ENCODE peak calls at places on chromosomes 16 and 17, in nine cellular contexts. P is pancreas, X is endodermal cell, Q is astrocyte of the spinal cord, A is AG04450, N is fibroblast of villous mesenchyme, M is tibial artery, E is testis, T is neural progenitor cell. O is an unnamed sample.

GRCh38 chr16:11572301-11572995 is 14.3 kb downstream of the LITAF start:
- DNase-seq in T (no peak), P (no peak), Q (no peak), A (no peak), M (no peak), X (peak), N (no peak), E (no peak), O (no peak)

GRCh38 chr17:5861246-5861645 is 208.9 kb upstream of the WSCD1 start:
- DNase-seq in T (no peak), M (no peak), Q (no peak), E (no peak), A (no peak), X (no peak), P (no peak), N (no peak), O (no peak)

GRCh38 chr17:4156750-4157381 is 13.9 kb downstream of the CYB5D2 start:
- DNase-seq in A (no peak), M (no peak), P (no peak), T (peak), E (no peak), Q (no peak), N (no peak), X (peak), O (no peak)

GRCh38 chr17:36935681-36936454 is 1.4 kb upstream of the LHX1 start:
- DNase-seq in A (no peak), M (no peak), X (peak), Q (no peak), T (peak), N (no peak), P (no peak), E (no peak), O (no peak)

GRCh38 chr17:4892499-4893221 is 6.7 kb upstream of the C17orf107 start:
- DNase-seq in Q (no peak), X (peak), T (no peak), P (peak), E (no peak), M (no peak), A (no peak), N (no peak), O (no peak)

GRCh38 chr17:39462644-39463375 is 1.5 kb downstream of the CDK12 start:
- DNase-seq in E (peak), A (no peak), T (peak), X (peak), M (no peak), P (peak), Q (no peak), N (peak), O (no peak)

GRCh38 chr17:31696184-31696602 is 162.9 kb downstream of the COPRS start:
- DNase-seq in P (peak), M (peak), E (peak), X (peak), A (peak), T (peak), N (peak), Q (peak), O (no peak)

GRCh38 chr16:8812162-8812843 is 14.7 kb downstream of the PMM2 start:
- DNase-seq in A (no peak), M (no peak), N (no peak), Q (no peak), T (no peak), X (no peak), P (no peak), E (no peak), O (no peak)

GRCh38 chr17:77963441-77963840 is 4.9 kb downstream of the TNRC6C start:
- DNase-seq in T (peak), Q (peak), X (no peak), E (peak), M (no peak), A (peak), N (peak), P (no peak), O (peak)

GRCh38 chr17:82832881-82833475 is 6.8 kb downstream of the ZNF750 start:
- DNase-seq in E (no peak), X (no peak), N (no peak), M (peak), P (no peak), T (no peak), A (no peak), Q (no peak), O (no peak)

GRCh38 chr16:72467157-72467759 is 295.3 kb upstream of the PMFBP1 start:
- DNase-seq in E (peak), A (peak), X (peak), T (peak), Q (peak), N (peak), M (no peak), P (no peak), O (peak)

GRCh38 chr16:10256855-10257641 is 74.8 kb upstream of the GRIN2A start:
- DNase-seq in Q (peak), A (no peak), M (no peak), N (peak), T (peak), E (peak), X (peak), P (peak), O (no peak)

GRCh38 chr17:58605470-58605869 is 86.4 kb downstream of the TEX14 start:
- DNase-seq in T (no peak), P (no peak), E (no peak), Q (no peak), N (no peak), X (no peak), M (no peak), A (no peak), O (no peak)

GRCh38 chr16:9235837-9236236 is 144.4 kb downstream of the HAPSTR1 start:
- DNase-seq in N (no peak), M (no peak), E (no peak), T (no peak), P (no peak), Q (no peak), X (no peak), A (no peak), O (no peak)

GRCh38 chr16:27561216-27561615 is 11.3 kb downstream of the KATNIP start:
- DNase-seq in A (no peak), Q (no peak), X (no peak), T (no peak), P (no peak), N (no peak), E (no peak), M (no peak), O (no peak)

GRCh38 chr16:27556471-27556870 is 6.5 kb downstream of the KATNIP start:
- DNase-seq in Q (no peak), E (no peak), T (no peak), N (no peak), A (no peak), M (no peak), P (no peak), X (no peak), O (no peak)

GRCh38 chr16:27564226-27564625 is 14.3 kb downstream of the KATNIP start:
- DNase-seq in Q (no peak), E (no peak), P (no peak), M (no peak), T (no peak), X (no peak), N (no peak), A (no peak), O (no peak)

DNA sequence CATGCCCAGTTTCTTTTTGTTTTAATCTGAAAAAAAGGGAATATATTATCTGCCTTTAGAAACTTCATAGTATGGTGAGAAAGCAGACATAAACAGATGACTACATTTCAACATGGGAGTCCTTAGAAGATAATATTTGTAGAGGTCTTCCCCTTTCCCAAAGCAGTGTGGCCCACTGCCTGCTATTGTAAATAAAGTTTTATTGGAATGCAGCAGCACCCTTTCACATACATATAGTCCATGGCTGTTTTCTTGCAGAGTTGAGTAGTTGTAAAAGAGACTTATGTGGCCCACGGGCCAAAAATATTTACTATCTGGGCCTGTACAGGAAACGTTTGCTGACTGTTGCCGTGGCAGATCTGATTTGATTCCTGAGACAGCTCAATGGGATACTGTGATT is 8.5 kb downstream of the KATNIP start:
- DNase-seq in T (no peak), A (no peak), P (no peak), N (peak), E (no peak), M (no peak), X (no peak), Q (no peak), O (no peak)
- TF ChIP-seq CTCF in T (no peak), A (no peak), P (no peak), N (no peak), E (no peak), M (no peak), X (no peak), Q (no peak), O (no peak)

GRCh38 chr17:55722016-55722706 is 503 bp downstream of the TMEM100 start:
- DNase-seq in E (no peak), X (no peak), P (no peak), T (no peak), N (no peak), A (no peak), M (no peak), Q (peak), O (no peak)
- H3K4me3 ChIP-seq in E (peak), X (peak), P (no peak), T (peak), N (peak), A (peak), M (peak), Q (peak), O (no peak)

DNA sequence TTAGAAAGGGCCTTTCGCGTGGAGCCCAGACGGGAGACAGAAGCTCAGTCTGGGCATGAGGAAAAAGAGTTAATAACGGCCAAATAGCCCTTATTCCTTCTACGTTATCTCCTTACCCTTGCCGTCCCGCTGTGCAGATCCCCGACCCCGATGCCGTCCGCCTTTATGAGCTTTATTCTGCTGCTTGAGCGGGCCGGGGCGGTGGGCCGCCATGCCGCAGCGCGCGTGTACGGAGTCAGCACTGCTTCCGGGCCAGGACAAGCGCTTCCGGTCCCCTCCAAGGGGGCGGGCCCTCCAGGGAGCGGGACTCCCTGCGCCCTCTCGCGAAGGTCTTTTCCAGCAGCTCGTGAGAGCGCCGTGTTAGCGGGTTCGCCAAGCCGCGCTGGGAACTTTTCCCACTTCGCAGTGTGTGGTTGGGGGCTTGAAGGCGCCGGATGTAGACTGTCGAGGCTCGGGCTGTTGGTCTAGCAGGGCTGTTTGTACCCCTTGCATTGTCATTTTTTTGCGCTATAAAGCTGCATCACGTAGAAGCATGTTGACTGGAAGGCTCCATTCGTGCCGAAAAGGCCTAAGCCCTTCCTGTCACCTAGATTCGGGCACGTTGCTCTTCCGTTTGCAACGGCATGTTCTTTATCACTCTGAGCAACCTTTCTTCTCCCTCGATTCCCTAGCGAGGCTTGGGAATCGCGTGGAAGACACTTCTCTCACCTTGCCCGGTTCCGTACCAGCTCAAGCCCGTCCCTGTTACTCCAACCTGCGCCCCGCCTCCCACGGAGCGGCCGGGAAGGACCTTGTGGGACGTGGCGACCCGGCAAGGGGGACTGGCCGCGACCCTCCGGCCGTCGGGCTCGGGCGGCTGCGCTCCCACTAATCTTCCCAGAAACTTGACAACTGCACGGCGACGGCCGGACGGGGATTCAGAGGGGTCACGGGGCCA is at the start of gene TSR1:
- DNase-seq in X (peak), P (peak), N (peak), Q (peak), A (peak), M (peak), E (peak), T (peak), O (peak)
- TF ChIP-seq CTCF in X (peak), P (no peak), N (peak), Q (peak), A (peak), M (peak), E (no peak), T (peak), O (peak)

GRCh38 chr16:4743217-4743897 is 9.0 kb downstream of the DNAAF8 start:
- DNase-seq in A (no peak), E (no peak), P (no peak), N (no peak), Q (no peak), X (no peak), T (no peak), M (no peak), O (no peak)
- H3K4me3 ChIP-seq in A (no peak), E (no peak), P (no peak), N (no peak), Q (no peak), X (no peak), T (no peak), M (no peak), O (no peak)

GRCh38 chr17:55299890-55300289 is 35.1 kb downstream of the HLF start:
- DNase-seq in Q (no peak), N (no peak), E (no peak), A (no peak), P (no peak), M (no peak), X (peak), T (no peak), O (no peak)

GRCh38 chr17:55296699-55297098 is 31.9 kb downstream of the HLF start:
- DNase-seq in N (no peak), M (no peak), P (no peak), Q (no peak), T (no peak), A (no peak), E (no peak), X (no peak), O (no peak)

GRCh38 chr17:55299162-55299838 is 34.5 kb downstream of the HLF start:
- DNase-seq in M (no peak), A (no peak), X (peak), Q (no peak), P (no peak), E (no peak), T (no peak), N (no peak), O (no peak)

GRCh38 chr17:55296171-55296695 is 31.5 kb downstream of the HLF start:
- DNase-seq in Q (no peak), P (no peak), N (no peak), T (no peak), E (no peak), M (no peak), X (no peak), A (no peak), O (no peak)

DNA sequence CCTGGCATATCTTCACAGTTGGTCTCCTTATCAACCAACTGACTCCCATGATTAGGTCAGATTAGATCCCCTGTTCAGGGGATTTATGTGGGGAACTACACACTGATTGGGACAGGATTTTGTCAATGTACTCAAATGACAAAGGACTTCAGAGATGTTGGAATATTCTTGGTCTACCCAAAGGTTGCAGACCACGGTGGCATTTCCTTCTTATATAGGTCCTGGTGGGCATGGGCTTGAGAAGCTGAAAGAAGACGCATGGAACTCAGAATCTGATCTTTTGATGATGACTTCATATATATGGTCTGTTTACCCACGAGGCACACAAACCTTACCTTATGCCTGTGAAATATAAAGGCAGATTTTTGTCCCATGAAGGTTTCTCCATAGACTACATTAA is 33.4 kb downstream of the HLF start:
- DNase-seq in N (no peak), X (no peak), T (no peak), A (no peak), M (no peak), P (no peak), E (no peak), Q (no peak), O (no peak)
- TF ChIP-seq CTCF in N (no peak), X (no peak), T (no peak), A (no peak), M (no peak), P (no peak), E (no peak), Q (no peak), O (no peak)

GRCh38 chr17:76252040-76252954 is 12.0 kb upstream of the RNF157 start:
- DNase-seq in N (peak), T (no peak), M (peak), X (peak), A (peak), Q (peak), E (peak), P (no peak), O (peak)
- H3K4me3 ChIP-seq in N (no peak), T (no peak), M (no peak), X (no peak), A (no peak), Q (no peak), E (no peak), P (no peak), O (no peak)

DNA sequence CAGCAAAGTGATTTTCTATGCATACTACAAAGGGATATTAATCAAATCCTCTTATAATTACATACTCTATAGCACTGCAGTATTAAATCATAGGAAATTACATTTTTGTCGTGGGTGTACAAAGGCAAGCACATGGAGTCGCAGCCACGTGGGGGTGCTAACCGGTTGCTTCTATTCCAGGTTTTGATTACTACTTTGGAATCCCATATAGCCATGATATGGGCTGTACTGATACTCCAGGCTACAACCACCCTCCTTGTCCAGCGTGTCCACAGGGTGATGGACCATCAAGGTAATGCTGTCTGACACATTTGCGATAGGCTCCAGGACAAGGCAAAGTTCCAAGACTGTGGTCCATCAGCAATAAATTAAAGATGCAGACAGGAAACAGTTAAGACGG is 60.1 kb downstream of the ARSG start:
- DNase-seq in T (no peak), A (no peak), M (no peak), E (peak), X (no peak), P (no peak), N (peak), Q (no peak), O (no peak)
- TF ChIP-seq CTCF in T (no peak), A (no peak), M (no peak), E (no peak), X (no peak), P (no peak), N (peak), Q (no peak), O (no peak)

GRCh38 chr17:41799366-41799765 is 12.4 kb downstream of the P3H4 start:
- DNase-seq in N (no peak), P (no peak), T (no peak), M (no peak), A (no peak), X (peak), E (no peak), Q (no peak), O (no peak)

GRCh38 chr17:41797377-41797776 is 10.9 kb upstream of the JUP start:
- DNase-seq in Q (no peak), A (no peak), P (no peak), N (no peak), X (no peak), T (no peak), E (no peak), M (no peak), O (no peak)

GRCh38 chr17:41802961-41803682 is 8.6 kb downstream of the P3H4 start:
- DNase-seq in A (no peak), N (no peak), X (no peak), M (no peak), E (no peak), P (no peak), Q (no peak), T (no peak), O (no peak)

GRCh38 chr17:41801374-41802062 is 10.2 kb downstream of the P3H4 start:
- DNase-seq in N (peak), T (peak), M (peak), Q (peak), E (peak), A (peak), X (peak), P (peak), O (no peak)

DNA sequence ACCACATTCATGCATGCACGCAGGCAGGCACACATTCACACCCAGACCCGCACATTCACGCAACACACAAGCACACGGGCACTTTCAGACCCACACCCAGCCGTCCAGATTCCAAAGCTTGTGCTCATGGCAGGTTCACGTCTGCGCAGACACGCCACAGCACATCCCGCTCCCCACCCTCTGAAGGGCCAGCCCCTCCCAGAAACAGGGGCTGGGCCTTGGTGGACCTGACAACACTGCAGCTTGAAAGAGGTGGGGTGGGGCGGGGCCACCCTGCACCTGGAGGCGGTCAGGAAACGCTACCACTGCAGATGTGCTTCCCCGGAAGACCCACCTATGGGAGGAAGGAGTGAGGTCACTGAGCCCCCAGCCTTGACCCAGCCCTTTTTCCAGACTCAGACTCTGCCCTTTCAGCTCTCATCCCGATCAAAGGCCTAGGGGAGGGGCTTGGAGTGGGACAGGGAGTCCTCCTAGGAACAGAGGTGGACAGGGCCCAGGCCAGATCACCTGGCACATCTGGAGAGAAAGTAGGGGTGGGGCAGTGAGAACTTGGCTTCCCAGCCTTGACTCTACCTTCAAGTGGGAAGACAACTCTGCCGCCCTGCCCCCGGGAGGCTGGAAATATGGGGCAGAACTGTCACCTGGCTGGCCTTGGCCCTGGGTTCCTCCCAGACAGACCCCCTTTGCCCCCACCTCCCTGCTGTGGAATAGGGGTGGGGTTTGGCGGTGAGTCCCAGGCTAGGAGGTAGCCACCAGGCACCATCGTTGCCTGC is 11.0 kb downstream of the P3H4 start:
- DNase-seq in Q (no peak), X (peak), P (no peak), N (peak), A (no peak), T (peak), E (no peak), M (no peak), O (no peak)
- H3K4me3 ChIP-seq in Q (no peak), X (no peak), P (no peak), N (no peak), A (no peak), T (no peak), E (no peak), M (no peak), O (no peak)